ENCODE peak calls at places on chromosomes 5 and 9, in seven cellular contexts. One of them, this sample, is unnamed.

GRCh38 chr5:115838885-115839518 is 2.4 kb downstream of the ATG12 start:
- DNase-seq in transverse colon: peak; percentile 8
- DNase-seq in K562: peak; percentile 26
- DNase-seq in upper lobe of left lung: no peak
- DNase-seq in heart left ventricle: no peak
- DNase-seq in lower leg skin: no peak
- DNase-seq in adrenal gland: no peak
- DNase-seq in this sample: peak; percentile 37

GRCh38 chr9:91837982-91838731 is 111.9 kb downstream of the ROR2 start:
- DNase-seq in transverse colon: peak; percentile 75
- DNase-seq in K562: no peak
- DNase-seq in upper lobe of left lung: peak; percentile 78
- DNase-seq in heart left ventricle: no peak
- DNase-seq in lower leg skin: no peak
- DNase-seq in adrenal gland: peak; percentile 93
- DNase-seq in this sample: peak; percentile 64

GRCh38 chr5:103014983-103015382 is 105.0 kb downstream of the GIN1 start:
- DNase-seq in transverse colon: no peak
- DNase-seq in K562: no peak
- DNase-seq in upper lobe of left lung: no peak
- DNase-seq in heart left ventricle: no peak
- DNase-seq in lower leg skin: no peak
- DNase-seq in adrenal gland: no peak
- DNase-seq in this sample: no peak

GRCh38 chr9:35844628-35845301 is 15.7 kb downstream of the TMEM8B start:
- DNase-seq in transverse colon: peak; percentile 54
- DNase-seq in K562: no peak
- DNase-seq in upper lobe of left lung: peak; percentile 76
- DNase-seq in heart left ventricle: peak; percentile 73
- DNase-seq in lower leg skin: peak; percentile 82
- DNase-seq in adrenal gland: peak; percentile 68
- DNase-seq in this sample: peak; percentile 64

GRCh38 chr5:158351485-158352140 is 492.7 kb upstream of the CLINT1 start:
- DNase-seq in transverse colon: no peak
- DNase-seq in K562: no peak
- DNase-seq in upper lobe of left lung: no peak
- DNase-seq in heart left ventricle: no peak
- DNase-seq in lower leg skin: no peak
- DNase-seq in adrenal gland: no peak
- DNase-seq in this sample: no peak

GRCh38 chr5:31741496-31741895 is 102.6 kb downstream of the PDZD2 start:
- DNase-seq in transverse colon: no peak
- DNase-seq in K562: no peak
- DNase-seq in upper lobe of left lung: peak; percentile 30
- DNase-seq in heart left ventricle: peak; percentile 29
- DNase-seq in lower leg skin: no peak
- DNase-seq in adrenal gland: no peak
- DNase-seq in this sample: no peak

GRCh38 chr5:6396836-6397535 is 18.6 kb upstream of the MED10 start:
- DNase-seq in transverse colon: no peak
- DNase-seq in K562: no peak
- DNase-seq in upper lobe of left lung: no peak
- DNase-seq in heart left ventricle: no peak
- DNase-seq in lower leg skin: peak; percentile 72
- DNase-seq in adrenal gland: no peak
- DNase-seq in this sample: no peak

GRCh38 chr5:142769251-142769792 is 855 bp upstream of the ARHGAP26 start:
- DNase-seq in transverse colon: peak; percentile 27
- DNase-seq in K562: no peak
- DNase-seq in upper lobe of left lung: no peak
- DNase-seq in heart left ventricle: no peak
- DNase-seq in lower leg skin: no peak
- DNase-seq in adrenal gland: no peak
- DNase-seq in this sample: no peak

GRCh38 chr9:123534336-123534735 is 178.3 kb downstream of the CRB2 start:
- DNase-seq in transverse colon: no peak
- DNase-seq in K562: no peak
- DNase-seq in upper lobe of left lung: no peak
- DNase-seq in heart left ventricle: no peak
- DNase-seq in lower leg skin: no peak
- DNase-seq in adrenal gland: no peak
- DNase-seq in this sample: no peak

GRCh38 chr5:103511554-103511885 is 51.1 kb downstream of the NUDT12 start:
- DNase-seq in transverse colon: no peak
- DNase-seq in K562: no peak
- DNase-seq in upper lobe of left lung: no peak
- DNase-seq in heart left ventricle: no peak
- DNase-seq in lower leg skin: no peak
- DNase-seq in adrenal gland: no peak
- DNase-seq in this sample: no peak

GRCh38 chr5:102666164-102666951 is 88.7 kb upstream of the PAM start:
- DNase-seq in transverse colon: no peak
- DNase-seq in K562: no peak
- DNase-seq in upper lobe of left lung: no peak
- DNase-seq in heart left ventricle: no peak
- DNase-seq in lower leg skin: no peak
- DNase-seq in adrenal gland: peak; percentile 75
- DNase-seq in this sample: no peak

GRCh38 chr9:110298028-110298605 is 39.5 kb downstream of the TXNDC8 start:
- DNase-seq in transverse colon: no peak
- DNase-seq in K562: no peak
- DNase-seq in upper lobe of left lung: no peak
- DNase-seq in heart left ventricle: no peak
- DNase-seq in lower leg skin: no peak
- DNase-seq in adrenal gland: no peak
- DNase-seq in this sample: no peak

GRCh38 chr5:168430303-168430702 is 56.0 kb upstream of the RARS1 start:
- DNase-seq in transverse colon: peak; percentile 43
- DNase-seq in K562: no peak
- DNase-seq in upper lobe of left lung: no peak
- DNase-seq in heart left ventricle: no peak
- DNase-seq in lower leg skin: no peak
- DNase-seq in adrenal gland: no peak
- DNase-seq in this sample: peak; percentile 69

GRCh38 chr5:132134384-132134783 is 60.8 kb downstream of the CSF2 start:
- DNase-seq in transverse colon: no peak
- DNase-seq in K562: no peak
- DNase-seq in upper lobe of left lung: no peak
- DNase-seq in heart left ventricle: no peak
- DNase-seq in lower leg skin: no peak
- DNase-seq in adrenal gland: no peak
- DNase-seq in this sample: no peak

GRCh38 chr9:136693490-136694162 is 6.4 kb upstream of the AGPAT2 start:
- DNase-seq in transverse colon: peak; percentile 92
- DNase-seq in K562: peak; percentile 85
- DNase-seq in upper lobe of left lung: peak; percentile 92
- DNase-seq in heart left ventricle: no peak
- DNase-seq in lower leg skin: no peak
- DNase-seq in adrenal gland: peak; percentile 72
- DNase-seq in this sample: peak; percentile 95

GRCh38 chr5:9121597-9121996 is 424.3 kb downstream of the SEMA5A start:
- DNase-seq in transverse colon: no peak
- DNase-seq in K562: no peak
- DNase-seq in upper lobe of left lung: no peak
- DNase-seq in heart left ventricle: no peak
- DNase-seq in lower leg skin: no peak
- DNase-seq in adrenal gland: no peak
- DNase-seq in this sample: no peak

GRCh38 chr5:177370488-177371119 is 12.9 kb downstream of the RGS14 start:
- DNase-seq in transverse colon: peak; percentile 87
- DNase-seq in K562: peak; percentile 89
- DNase-seq in upper lobe of left lung: peak; percentile 89
- DNase-seq in heart left ventricle: peak; percentile 76
- DNase-seq in lower leg skin: no peak
- DNase-seq in adrenal gland: peak; percentile 90
- DNase-seq in this sample: peak; percentile 85

GRCh38 chr9:110058304-110058953 is 149.5 kb downstream of the C9orf152 start:
- DNase-seq in transverse colon: peak; percentile 66
- DNase-seq in K562: no peak
- DNase-seq in upper lobe of left lung: peak; percentile 53
- DNase-seq in heart left ventricle: peak; percentile 44
- DNase-seq in lower leg skin: no peak
- DNase-seq in adrenal gland: peak; percentile 71
- DNase-seq in this sample: peak; percentile 59

GRCh38 chr9:136081113-136081825 is 13.8 kb downstream of the NACC2 start:
- DNase-seq in transverse colon: no peak
- DNase-seq in K562: no peak
- DNase-seq in upper lobe of left lung: peak; percentile 47
- DNase-seq in heart left ventricle: no peak
- DNase-seq in lower leg skin: no peak
- DNase-seq in adrenal gland: no peak
- DNase-seq in this sample: no peak

GRCh38 chr9:115590016-115590415 is 472.1 kb upstream of the TNC start:
- DNase-seq in transverse colon: no peak
- DNase-seq in K562: no peak
- DNase-seq in upper lobe of left lung: no peak
- DNase-seq in heart left ventricle: peak; percentile 20
- DNase-seq in lower leg skin: no peak
- DNase-seq in adrenal gland: peak; percentile 59
- DNase-seq in this sample: no peak

GRCh38 chr5:82754759-82755158 is 322.4 kb downstream of the TMEM167A start:
- DNase-seq in transverse colon: no peak
- DNase-seq in K562: no peak
- DNase-seq in upper lobe of left lung: no peak
- DNase-seq in heart left ventricle: no peak
- DNase-seq in lower leg skin: no peak
- DNase-seq in adrenal gland: no peak
- DNase-seq in this sample: no peak

GRCh38 chr9:627571-627970 is 213.9 kb upstream of the DMRT1 start:
- DNase-seq in transverse colon: no peak
- DNase-seq in K562: no peak
- DNase-seq in upper lobe of left lung: no peak
- DNase-seq in heart left ventricle: no peak
- DNase-seq in lower leg skin: no peak
- DNase-seq in adrenal gland: no peak
- DNase-seq in this sample: no peak

GRCh38 chr5:180071418-180072255 is at the start of gene RNF130:
- DNase-seq in transverse colon: peak; percentile 95
- DNase-seq in K562: peak; percentile 96
- DNase-seq in upper lobe of left lung: peak; percentile 96
- DNase-seq in heart left ventricle: peak; percentile 96
- DNase-seq in lower leg skin: peak; percentile 98
- DNase-seq in adrenal gland: peak; percentile 94
- DNase-seq in this sample: peak; percentile 96

GRCh38 chr5:84384604-84385575 is at the start of gene EDIL3:
- DNase-seq in transverse colon: peak; percentile 53
- DNase-seq in K562: no peak
- DNase-seq in upper lobe of left lung: peak; percentile 29
- DNase-seq in heart left ventricle: peak; percentile 19
- DNase-seq in lower leg skin: no peak
- DNase-seq in adrenal gland: peak; percentile 34
- DNase-seq in this sample: no peak
- TF ChIP-seq POLR2A in transverse colon: peak; percentile 13
- TF ChIP-seq POLR2A in K562: no peak
- TF ChIP-seq POLR2A in upper lobe of left lung: no peak
- TF ChIP-seq POLR2A in heart left ventricle: no peak
- TF ChIP-seq POLR2A in lower leg skin: no peak
- TF ChIP-seq POLR2A in adrenal gland: peak; percentile 31
- TF ChIP-seq POLR2A in this sample: no peak

GRCh38 chr9:99820330-99821186 is 1.1 kb upstream of the NR4A3 start:
- DNase-seq in transverse colon: peak; percentile 66
- DNase-seq in K562: no peak
- DNase-seq in upper lobe of left lung: peak; percentile 75
- DNase-seq in heart left ventricle: peak; percentile 56
- DNase-seq in lower leg skin: peak; percentile 95
- DNase-seq in adrenal gland: peak; percentile 78
- DNase-seq in this sample: peak; percentile 84
- TF ChIP-seq POLR2A in transverse colon: no peak
- TF ChIP-seq POLR2A in K562: no peak
- TF ChIP-seq POLR2A in upper lobe of left lung: no peak
- TF ChIP-seq POLR2A in heart left ventricle: no peak
- TF ChIP-seq POLR2A in lower leg skin: no peak
- TF ChIP-seq POLR2A in adrenal gland: no peak
- TF ChIP-seq POLR2A in this sample: no peak

DNA sequence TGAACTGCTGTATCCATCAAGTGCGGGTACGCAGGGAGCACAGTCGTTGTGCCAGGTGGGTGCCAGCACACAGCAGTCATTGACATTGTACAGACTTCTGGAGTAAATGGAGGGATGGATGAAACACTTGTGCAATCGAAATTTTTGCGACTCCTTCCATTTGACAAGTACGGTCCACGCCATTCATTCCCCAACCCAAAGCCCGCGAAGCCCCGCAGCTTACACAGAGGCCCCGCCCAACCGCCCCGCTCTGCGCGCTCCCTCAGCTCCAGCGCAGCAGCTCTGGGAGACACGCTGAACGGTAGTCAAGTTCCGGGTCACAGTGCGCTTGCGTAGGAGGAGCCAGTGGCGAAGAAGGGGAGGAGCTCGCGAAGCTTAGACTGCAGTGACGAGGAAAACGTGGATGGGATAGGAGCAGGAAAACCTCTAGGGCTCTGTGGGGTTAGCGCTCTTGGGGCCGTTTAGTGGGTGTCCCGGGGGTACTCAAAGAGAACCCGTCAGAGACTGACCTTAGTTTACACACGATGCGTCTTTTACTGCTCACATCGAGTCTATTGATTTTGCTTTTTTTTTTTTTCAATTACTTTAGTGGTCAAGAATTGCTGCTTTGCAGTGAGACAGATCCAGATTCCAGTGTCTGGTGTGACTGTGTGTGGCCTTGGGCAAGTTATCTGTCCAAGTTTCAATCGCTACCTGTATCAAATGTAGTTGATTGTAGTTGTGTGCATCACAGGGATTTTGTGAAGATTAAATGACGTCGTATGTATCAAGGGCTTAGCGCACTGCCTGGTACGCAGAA is 15.3 kb upstream of the MSANTD3 start:
- DNase-seq in transverse colon: peak; percentile 92
- DNase-seq in K562: no peak
- DNase-seq in upper lobe of left lung: peak; percentile 94
- DNase-seq in heart left ventricle: peak; percentile 88
- DNase-seq in lower leg skin: peak; percentile 97
- DNase-seq in adrenal gland: peak; percentile 91
- DNase-seq in this sample: peak; percentile 88
- TF ChIP-seq POLR2A in transverse colon: no peak
- TF ChIP-seq POLR2A in K562: no peak
- TF ChIP-seq POLR2A in upper lobe of left lung: peak; percentile 68
- TF ChIP-seq POLR2A in heart left ventricle: peak; percentile 66
- TF ChIP-seq POLR2A in lower leg skin: no peak
- TF ChIP-seq POLR2A in adrenal gland: no peak
- TF ChIP-seq POLR2A in this sample: no peak

DNA sequence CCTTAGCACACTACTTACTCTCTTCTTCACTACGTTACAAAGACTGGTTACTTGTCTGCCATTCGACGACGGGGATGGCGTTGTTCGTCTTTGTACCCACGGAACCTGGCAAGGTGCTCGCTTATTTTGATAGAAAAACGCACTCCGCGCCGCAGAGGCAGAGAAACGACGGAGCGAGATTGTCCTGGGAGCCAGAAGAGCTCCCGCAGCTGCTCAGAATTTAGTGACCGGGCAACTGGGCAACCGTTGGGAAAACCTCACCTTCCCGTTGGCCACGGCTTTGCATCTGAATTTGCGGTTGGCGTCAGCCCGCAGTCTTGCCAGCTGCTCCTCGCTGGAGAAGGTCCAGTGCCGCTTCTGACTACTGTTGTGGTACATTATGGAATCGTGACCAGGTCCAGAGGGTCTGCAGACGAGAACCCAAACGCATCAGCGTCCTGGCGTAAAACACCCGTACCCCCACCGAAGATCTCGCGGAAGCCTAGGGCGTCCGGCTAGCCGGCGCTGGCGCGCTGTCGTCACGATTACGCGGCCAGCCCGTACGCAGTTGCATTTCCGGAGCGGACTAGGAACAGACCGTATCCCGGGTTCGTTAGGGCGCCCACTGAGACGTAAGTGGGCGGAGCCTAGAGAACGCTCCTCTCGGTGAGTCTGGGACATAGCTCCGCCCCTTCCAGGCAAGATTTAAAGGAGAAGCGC is at the start of gene CCNH:
- DNase-seq in transverse colon: peak; percentile 99
- DNase-seq in K562: peak; percentile 95
- DNase-seq in upper lobe of left lung: peak; percentile 99
- DNase-seq in heart left ventricle: peak; percentile 98
- DNase-seq in lower leg skin: peak; percentile 99
- DNase-seq in adrenal gland: peak; percentile 99
- DNase-seq in this sample: peak; percentile 96
- TF ChIP-seq POLR2A in transverse colon: peak; percentile 97
- TF ChIP-seq POLR2A in K562: peak; percentile 92
- TF ChIP-seq POLR2A in upper lobe of left lung: peak; percentile 98
- TF ChIP-seq POLR2A in heart left ventricle: peak; percentile 92
- TF ChIP-seq POLR2A in lower leg skin: no peak
- TF ChIP-seq POLR2A in adrenal gland: peak; percentile 94
- TF ChIP-seq POLR2A in this sample: peak; percentile 86

This sample was measured in Peyer's patch.